ENCODE peak calls at places on chromosome 13, in seven cellular contexts. One of them, this sample, is unnamed.

GRCh38 chr13:89880201-89880600 is 1467.3 kb upstream of the MIR17HG start:
- DNase-seq in GM23338: no peak
- DNase-seq in psoas muscle: no peak
- DNase-seq in neuronal stem cell: no peak
- DNase-seq in body of pancreas: no peak
- DNase-seq in lower lobe of right lung: no peak
- DNase-seq in effector memory CD4-positive, alpha-beta T cell: no peak
- DNase-seq in this sample: no peak

GRCh38 chr13:24381539-24382265 is 72.3 kb downstream of the C1QTNF9 start:
- DNase-seq in GM23338: peak; percentile 35
- DNase-seq in psoas muscle: peak; percentile 68
- DNase-seq in neuronal stem cell: no peak
- DNase-seq in body of pancreas: no peak
- DNase-seq in lower lobe of right lung: no peak
- DNase-seq in effector memory CD4-positive, alpha-beta T cell: no peak
- DNase-seq in this sample: no peak

GRCh38 chr13:73335226-73335625 is 276.4 kb downstream of the KLF5 start:
- DNase-seq in GM23338: no peak
- DNase-seq in psoas muscle: no peak
- DNase-seq in neuronal stem cell: no peak
- DNase-seq in body of pancreas: no peak
- DNase-seq in lower lobe of right lung: no peak
- DNase-seq in effector memory CD4-positive, alpha-beta T cell: no peak
- DNase-seq in this sample: no peak

GRCh38 chr13:59906413-59907027 is 257.2 kb downstream of the DIAPH3 start:
- DNase-seq in GM23338: peak; percentile 46
- DNase-seq in psoas muscle: no peak
- DNase-seq in neuronal stem cell: no peak
- DNase-seq in body of pancreas: no peak
- DNase-seq in lower lobe of right lung: no peak
- DNase-seq in effector memory CD4-positive, alpha-beta T cell: no peak
- DNase-seq in this sample: no peak

GRCh38 chr13:49185264-49185663 is 34.9 kb upstream of the MLNR start:
- DNase-seq in GM23338: no peak
- DNase-seq in psoas muscle: no peak
- DNase-seq in neuronal stem cell: no peak
- DNase-seq in body of pancreas: no peak
- DNase-seq in lower lobe of right lung: no peak
- DNase-seq in effector memory CD4-positive, alpha-beta T cell: no peak
- DNase-seq in this sample: no peak

GRCh38 chr13:78298657-78299056 is 304.7 kb downstream of the POU4F1 start:
- DNase-seq in GM23338: no peak
- DNase-seq in psoas muscle: no peak
- DNase-seq in neuronal stem cell: no peak
- DNase-seq in body of pancreas: no peak
- DNase-seq in lower lobe of right lung: no peak
- DNase-seq in effector memory CD4-positive, alpha-beta T cell: no peak
- DNase-seq in this sample: no peak

GRCh38 chr13:32117696-32118095 is 86.1 kb downstream of the FRY start:
- DNase-seq in GM23338: no peak
- DNase-seq in psoas muscle: peak; percentile 86
- DNase-seq in neuronal stem cell: no peak
- DNase-seq in body of pancreas: peak; percentile 89
- DNase-seq in lower lobe of right lung: peak; percentile 64
- DNase-seq in effector memory CD4-positive, alpha-beta T cell: no peak
- DNase-seq in this sample: no peak

GRCh38 chr13:82803341-82803740 is 1078.9 kb downstream of the SLITRK1 start:
- DNase-seq in GM23338: no peak
- DNase-seq in psoas muscle: no peak
- DNase-seq in neuronal stem cell: no peak
- DNase-seq in body of pancreas: no peak
- DNase-seq in lower lobe of right lung: no peak
- DNase-seq in effector memory CD4-positive, alpha-beta T cell: no peak
- DNase-seq in this sample: no peak

GRCh38 chr13:44904982-44905381 is 84.3 kb downstream of the NUFIP1 start:
- DNase-seq in GM23338: no peak
- DNase-seq in psoas muscle: peak; percentile 84
- DNase-seq in neuronal stem cell: no peak
- DNase-seq in body of pancreas: peak; percentile 35
- DNase-seq in lower lobe of right lung: no peak
- DNase-seq in effector memory CD4-positive, alpha-beta T cell: no peak
- DNase-seq in this sample: peak; percentile 50

GRCh38 chr13:67298297-67298696 is 68.2 kb upstream of the PCDH9 start:
- DNase-seq in GM23338: no peak
- DNase-seq in psoas muscle: no peak
- DNase-seq in neuronal stem cell: no peak
- DNase-seq in body of pancreas: no peak
- DNase-seq in lower lobe of right lung: no peak
- DNase-seq in effector memory CD4-positive, alpha-beta T cell: no peak
- DNase-seq in this sample: no peak

GRCh38 chr13:31090921-31091624 is 70.6 kb downstream of the HSPH1 start:
- DNase-seq in GM23338: no peak
- DNase-seq in psoas muscle: no peak
- DNase-seq in neuronal stem cell: no peak
- DNase-seq in body of pancreas: peak; percentile 30
- DNase-seq in lower lobe of right lung: no peak
- DNase-seq in effector memory CD4-positive, alpha-beta T cell: no peak
- DNase-seq in this sample: no peak

GRCh38 chr13:98200211-98200878 is 23.3 kb upstream of the RNF113B start:
- DNase-seq in GM23338: peak; percentile 82
- DNase-seq in psoas muscle: no peak
- DNase-seq in neuronal stem cell: no peak
- DNase-seq in body of pancreas: no peak
- DNase-seq in lower lobe of right lung: no peak
- DNase-seq in effector memory CD4-positive, alpha-beta T cell: no peak
- DNase-seq in this sample: no peak

GRCh38 chr13:51523082-51523518 is 61.2 kb upstream of the WDFY2 start:
- DNase-seq in GM23338: no peak
- DNase-seq in psoas muscle: peak; percentile 51
- DNase-seq in neuronal stem cell: no peak
- DNase-seq in body of pancreas: no peak
- DNase-seq in lower lobe of right lung: no peak
- DNase-seq in effector memory CD4-positive, alpha-beta T cell: peak; percentile 9
- DNase-seq in this sample: peak; percentile 25

DNA sequence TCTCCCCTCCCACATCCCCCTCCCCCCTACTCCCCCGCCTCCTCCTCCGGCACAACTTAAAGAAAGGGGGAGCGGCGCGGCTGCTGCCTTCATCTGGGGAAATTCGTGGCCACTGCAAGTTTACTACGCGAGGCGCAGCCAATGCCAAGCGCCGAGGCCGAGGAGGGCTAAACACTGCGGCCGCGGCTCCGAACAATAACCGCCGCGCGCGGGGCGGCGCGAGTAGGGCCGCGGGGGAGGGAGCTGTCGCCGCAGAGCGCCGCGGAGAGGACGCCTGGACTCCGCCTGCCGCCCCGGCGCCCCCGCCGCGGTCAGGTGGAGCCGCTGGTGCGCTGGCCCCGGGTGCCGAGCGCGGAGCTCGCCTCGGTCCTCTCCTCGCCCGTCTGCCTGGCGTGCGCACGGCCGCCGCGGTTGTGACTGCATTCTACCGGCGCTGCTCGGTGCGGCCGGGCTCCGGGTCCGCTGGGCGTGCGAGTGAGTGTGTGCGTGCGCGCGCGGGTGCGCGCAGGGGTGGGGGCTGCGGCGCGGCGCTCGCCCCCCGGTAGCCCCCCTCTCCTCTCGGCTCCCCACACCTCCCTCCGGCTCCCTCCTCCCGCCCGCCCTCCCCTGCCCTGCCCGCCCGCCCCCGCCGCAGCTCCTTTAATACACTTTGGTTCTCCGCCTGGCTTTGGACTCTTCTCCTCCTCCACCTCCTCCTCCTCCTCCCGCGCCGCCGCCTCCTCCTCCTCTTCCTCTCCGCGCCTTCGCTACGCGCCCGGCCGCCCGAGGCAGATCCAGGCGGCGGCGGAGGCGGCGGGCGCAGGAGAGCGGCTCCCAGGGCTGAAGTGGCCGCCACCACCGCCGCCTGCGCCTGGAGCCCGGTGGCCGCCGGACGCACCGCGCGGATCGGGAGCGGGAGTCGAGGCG is at the start of gene ZIC2:
- DNase-seq in GM23338: peak; percentile 86
- DNase-seq in psoas muscle: no peak
- DNase-seq in neuronal stem cell: peak; percentile 93
- DNase-seq in body of pancreas: no peak
- DNase-seq in lower lobe of right lung: no peak
- DNase-seq in effector memory CD4-positive, alpha-beta T cell: no peak
- DNase-seq in this sample: no peak
- H3K27me3 ChIP-seq in GM23338: peaks cover 75% of the 10 kb centered on the region
- H3K27me3 ChIP-seq in psoas muscle: peaks cover 98% of the 10 kb centered on the region
- H3K27me3 ChIP-seq in neuronal stem cell: peaks cover 8% of the 10 kb centered on the region
- H3K27me3 ChIP-seq in body of pancreas: peaks cover 7% of the 10 kb centered on the region
- H3K27me3 ChIP-seq in lower lobe of right lung: peaks cover 98% of the 10 kb centered on the region
- H3K27me3 ChIP-seq in effector memory CD4-positive, alpha-beta T cell: peaks cover 90% of the 10 kb centered on the region
- H3K27me3 ChIP-seq in this sample: peaks cover 57% of the 10 kb centered on the region

GRCh38 chr13:26020536-26021290 is 31.1 kb downstream of the SHISA2 start:
- DNase-seq in GM23338: no peak
- DNase-seq in psoas muscle: no peak
- DNase-seq in neuronal stem cell: no peak
- DNase-seq in body of pancreas: no peak
- DNase-seq in lower lobe of right lung: no peak
- DNase-seq in effector memory CD4-positive, alpha-beta T cell: no peak
- DNase-seq in this sample: no peak
- H3K27me3 ChIP-seq in GM23338: no peaks in the 10 kb centered on the region
- H3K27me3 ChIP-seq in psoas muscle: no peaks in the 10 kb centered on the region
- H3K27me3 ChIP-seq in neuronal stem cell: no peaks in the 10 kb centered on the region
- H3K27me3 ChIP-seq in body of pancreas: no peaks in the 10 kb centered on the region
- H3K27me3 ChIP-seq in lower lobe of right lung: no peaks in the 10 kb centered on the region
- H3K27me3 ChIP-seq in effector memory CD4-positive, alpha-beta T cell: no peaks in the 10 kb centered on the region
- H3K27me3 ChIP-seq in this sample: no peaks in the 10 kb centered on the region

GRCh38 chr13:96996886-96997285 is 2.6 kb upstream of the OXGR1 start:
- DNase-seq in GM23338: peak; percentile 5
- DNase-seq in psoas muscle: no peak
- DNase-seq in neuronal stem cell: no peak
- DNase-seq in body of pancreas: no peak
- DNase-seq in lower lobe of right lung: no peak
- DNase-seq in effector memory CD4-positive, alpha-beta T cell: no peak
- DNase-seq in this sample: no peak

GRCh38 chr13:96996097-96996496 is 1.8 kb upstream of the OXGR1 start:
- DNase-seq in GM23338: no peak
- DNase-seq in psoas muscle: no peak
- DNase-seq in neuronal stem cell: no peak
- DNase-seq in body of pancreas: no peak
- DNase-seq in lower lobe of right lung: no peak
- DNase-seq in effector memory CD4-positive, alpha-beta T cell: no peak
- DNase-seq in this sample: no peak

GRCh38 chr13:96994849-96995243 is 570 bp upstream of the OXGR1 start:
- DNase-seq in GM23338: peak; percentile 22
- DNase-seq in psoas muscle: no peak
- DNase-seq in neuronal stem cell: no peak
- DNase-seq in body of pancreas: no peak
- DNase-seq in lower lobe of right lung: no peak
- DNase-seq in effector memory CD4-positive, alpha-beta T cell: no peak
- DNase-seq in this sample: no peak

GRCh38 chr13:97000295-97000925 is 6.1 kb upstream of the OXGR1 start:
- DNase-seq in GM23338: peak; percentile 36
- DNase-seq in psoas muscle: no peak
- DNase-seq in neuronal stem cell: no peak
- DNase-seq in body of pancreas: no peak
- DNase-seq in lower lobe of right lung: no peak
- DNase-seq in effector memory CD4-positive, alpha-beta T cell: no peak
- DNase-seq in this sample: no peak

DNA sequence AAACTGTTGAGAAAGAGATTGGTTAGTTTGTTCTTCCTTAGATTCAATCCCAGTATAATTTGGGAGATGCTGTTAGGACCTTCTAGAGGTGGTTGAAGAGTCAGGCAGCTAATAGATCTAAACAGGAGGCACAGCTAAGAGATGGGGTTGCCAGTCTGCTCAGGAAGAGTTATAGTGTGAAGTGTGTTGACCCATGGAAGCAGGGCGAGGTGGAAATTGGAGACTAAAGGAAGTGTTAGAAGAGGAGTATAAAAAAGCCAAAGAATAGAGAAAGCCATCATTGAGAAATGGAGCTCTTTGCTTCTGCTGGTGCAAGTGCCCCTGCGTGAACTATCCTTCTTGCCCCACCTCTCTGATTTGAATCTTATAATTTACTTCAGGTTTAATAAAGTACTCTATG is 3.8 kb upstream of the OXGR1 start:
- DNase-seq in GM23338: no peak
- DNase-seq in psoas muscle: no peak
- DNase-seq in neuronal stem cell: no peak
- DNase-seq in body of pancreas: no peak
- DNase-seq in lower lobe of right lung: no peak
- DNase-seq in effector memory CD4-positive, alpha-beta T cell: no peak
- DNase-seq in this sample: no peak
- H3K27me3 ChIP-seq in GM23338: peaks cover 100% of the 10 kb centered on the region
- H3K27me3 ChIP-seq in psoas muscle: peaks cover 37% of the 10 kb centered on the region
- H3K27me3 ChIP-seq in neuronal stem cell: peaks cover 4% of the 10 kb centered on the region
- H3K27me3 ChIP-seq in body of pancreas: no peaks in the 10 kb centered on the region
- H3K27me3 ChIP-seq in lower lobe of right lung: peaks cover 21% of the 10 kb centered on the region
- H3K27me3 ChIP-seq in effector memory CD4-positive, alpha-beta T cell: peaks cover 3% of the 10 kb centered on the region
- H3K27me3 ChIP-seq in this sample: no peaks in the 10 kb centered on the region

GRCh38 chr13:20159646-20160345 is 1.1 kb downstream of the GJA3 start:
- DNase-seq in GM23338: no peak
- DNase-seq in psoas muscle: no peak
- DNase-seq in neuronal stem cell: no peak
- DNase-seq in body of pancreas: no peak
- DNase-seq in lower lobe of right lung: no peak
- DNase-seq in effector memory CD4-positive, alpha-beta T cell: no peak
- DNase-seq in this sample: no peak
- H3K27me3 ChIP-seq in GM23338: peaks cover 63% of the 10 kb centered on the region
- H3K27me3 ChIP-seq in psoas muscle: peaks cover 75% of the 10 kb centered on the region
- H3K27me3 ChIP-seq in neuronal stem cell: peaks cover 39% of the 10 kb centered on the region
- H3K27me3 ChIP-seq in body of pancreas: no peaks in the 10 kb centered on the region
- H3K27me3 ChIP-seq in lower lobe of right lung: peaks cover 85% of the 10 kb centered on the region
- H3K27me3 ChIP-seq in effector memory CD4-positive, alpha-beta T cell: peaks cover 14% of the 10 kb centered on the region
- H3K27me3 ChIP-seq in this sample: peaks cover 10% of the 10 kb centered on the region

DNA sequence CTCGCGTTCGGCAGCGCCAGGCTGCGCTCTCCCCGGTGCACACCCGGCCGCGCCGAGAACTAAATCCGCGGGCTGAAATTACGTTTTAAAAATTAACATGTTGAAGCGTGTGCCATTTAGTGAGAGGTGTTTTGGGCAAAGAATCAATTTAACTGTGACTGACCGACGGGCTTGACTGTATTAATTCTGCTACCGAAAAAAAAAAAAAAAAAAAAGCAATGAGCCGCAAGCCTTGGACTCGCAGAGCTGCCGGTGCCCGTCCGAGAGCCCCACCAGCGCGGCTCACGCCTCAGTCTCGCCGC is 9.6 kb upstream of the SOX1 start:
- DNase-seq in GM23338: no peak
- DNase-seq in psoas muscle: no peak
- DNase-seq in neuronal stem cell: no peak
- DNase-seq in body of pancreas: no peak
- DNase-seq in lower lobe of right lung: no peak
- DNase-seq in effector memory CD4-positive, alpha-beta T cell: no peak
- DNase-seq in this sample: no peak
- H3K27me3 ChIP-seq in GM23338: peaks cover 100% of the 10 kb centered on the region
- H3K27me3 ChIP-seq in psoas muscle: peaks cover 100% of the 10 kb centered on the region
- H3K27me3 ChIP-seq in neuronal stem cell: peaks cover 95% of the 10 kb centered on the region
- H3K27me3 ChIP-seq in body of pancreas: peaks cover 4% of the 10 kb centered on the region
- H3K27me3 ChIP-seq in lower lobe of right lung: peaks cover 100% of the 10 kb centered on the region
- H3K27me3 ChIP-seq in effector memory CD4-positive, alpha-beta T cell: peaks cover 78% of the 10 kb centered on the region
- H3K27me3 ChIP-seq in this sample: peaks cover 82% of the 10 kb centered on the region

GRCh38 chr13:112972258-112972657 is 3.2 kb downstream of the MCF2L start:
- DNase-seq in GM23338: no peak
- DNase-seq in psoas muscle: no peak
- DNase-seq in neuronal stem cell: no peak
- DNase-seq in body of pancreas: no peak
- DNase-seq in lower lobe of right lung: no peak
- DNase-seq in effector memory CD4-positive, alpha-beta T cell: no peak
- DNase-seq in this sample: no peak
- H3K27me3 ChIP-seq in GM23338: peaks cover 4% of the 10 kb centered on the region
- H3K27me3 ChIP-seq in psoas muscle: peaks cover 67% of the 10 kb centered on the region
- H3K27me3 ChIP-seq in neuronal stem cell: peaks cover 10% of the 10 kb centered on the region
- H3K27me3 ChIP-seq in body of pancreas: no peaks in the 10 kb centered on the region
- H3K27me3 ChIP-seq in lower lobe of right lung: peaks cover 7% of the 10 kb centered on the region
- H3K27me3 ChIP-seq in effector memory CD4-positive, alpha-beta T cell: no peaks in the 10 kb centered on the region
- H3K27me3 ChIP-seq in this sample: no peaks in the 10 kb centered on the region

This sample was measured in prostate gland.